ENCODE peak calls at places on chromosomes 2 and 18, in five cellular contexts. A, C, H, I and E are unnamed samples.

GRCh38 chr2:65300772-65301711 is 73.4 kb downstream of the ACTR2 start:
- DNase-seq in A (peak; percentile 80), C (no peak), H (peak; percentile 38), I (peak; percentile 82), E (peak; percentile 33)

GRCh38 chr2:197838589-197838988 is 34.2 kb downstream of the PLCL1 start:
- DNase-seq in A (no peak), C (no peak), H (no peak), I (no peak), E (no peak)

GRCh38 chr18:2851771-2852170 is 5.0 kb downstream of the EMILIN2 start:
- DNase-seq in A (no peak), C (no peak), H (no peak), I (no peak), E (no peak)

GRCh38 chr2:215601990-215602721 is 166.3 kb upstream of the FN1 start:
- DNase-seq in A (no peak), C (no peak), H (no peak), I (no peak), E (no peak)

GRCh38 chr2:80073134-80073561 is 231.4 kb downstream of the LRRTM1 start:
- DNase-seq in A (peak; percentile 49), C (no peak), H (no peak), I (no peak), E (no peak)

GRCh38 chr2:53021285-53021684 is 746.3 kb upstream of the CHAC2 start:
- DNase-seq in A (no peak), C (no peak), H (no peak), I (no peak), E (no peak)

GRCh38 chr2:1395009-1395408 is 18.3 kb upstream of the TPO start:
- DNase-seq in A (no peak), C (no peak), H (no peak), I (no peak), E (no peak)

GRCh38 chr2:121081701-121082100 is 203.3 kb downstream of the TFCP2L1 start:
- DNase-seq in A (no peak), C (no peak), H (no peak), I (no peak), E (no peak)

GRCh38 chr2:145324748-145325147 is 804.8 kb upstream of the ZEB2 start:
- DNase-seq in A (no peak), C (no peak), H (no peak), I (no peak), E (no peak)

GRCh38 chr18:12564378-12564777 is 93.5 kb downstream of the SPIRE1 start:
- DNase-seq in A (no peak), C (no peak), H (no peak), I (no peak), E (no peak)

GRCh38 chr2:5743992-5744391 is 51.8 kb downstream of the SOX11 start:
- DNase-seq in A (no peak), C (no peak), H (no peak), I (no peak), E (no peak)

GRCh38 chr2:128469203-128469602 is 150.5 kb upstream of the HS6ST1 start:
- DNase-seq in A (no peak), C (no peak), H (no peak), I (peak; percentile 55), E (no peak)